ENCODE peak calls at places on chromosome 9, in eight cellular contexts. T is SK-N-SH, G is GM10248, Z is GM06990, W is Panc1, O is fibroblast of mammary gland, Y is endothelial cell, X is foreskin fibroblast. Q is an unnamed sample.

GRCh38 chr9:109463924-109464625 is 34.0 kb downstream of the PTPN3 start:
- DNase-seq in T (no peak), G (no peak), Z (no peak), W (no peak), O (peak; percentile 6), Y (no peak), X (no peak), Q (no peak)

GRCh38 chr9:117044241-117044640 is 357.1 kb downstream of the TRIM32 start:
- DNase-seq in T (peak; percentile 9), G (no peak), Z (no peak), W (no peak), O (no peak), Y (peak; percentile 3), X (no peak), Q (no peak)

GRCh38 chr9:94799578-94800264 is 73.2 kb downstream of the AOPEP start:
- DNase-seq in T (no peak), G (no peak), Z (no peak), W (no peak), O (peak; percentile 50), Y (no peak), X (no peak), Q (no peak)

GRCh38 chr9:80867731-80868130 is 821.6 kb downstream of the TLE1 start:
- DNase-seq in T (no peak), G (no peak), Z (no peak), W (no peak), O (peak; percentile 65), Y (no peak), X (peak; percentile 35), Q (no peak)

GRCh38 chr9:21550392-21550791 is 68.3 kb upstream of the IFNE start:
- DNase-seq in T (no peak), G (no peak), Z (no peak), W (no peak), O (no peak), Y (no peak), X (no peak), Q (no peak)

GRCh38 chr9:99833735-99834134 is 12.1 kb downstream of the NR4A3 start:
- DNase-seq in T (no peak), G (no peak), Z (no peak), W (no peak), O (no peak), Y (no peak), X (no peak), Q (no peak)

GRCh38 chr9:127388037-127388855 is 8.7 kb upstream of the SLC2A8 start:
- DNase-seq in T (no peak), G (peak; percentile 70), Z (peak; percentile 46), W (peak; percentile 53), O (peak; percentile 96), Y (no peak), X (peak; percentile 92), Q (peak; percentile 91)

GRCh38 chr9:126883636-126884035 is 23.2 kb downstream of the ZBTB34 start:
- DNase-seq in T (no peak), G (no peak), Z (no peak), W (no peak), O (no peak), Y (no peak), X (no peak), Q (no peak)

GRCh38 chr9:116842658-116843057 is 155.6 kb downstream of the TRIM32 start:
- DNase-seq in T (no peak), G (no peak), Z (no peak), W (no peak), O (no peak), Y (no peak), X (no peak), Q (peak; percentile 21)

GRCh38 chr9:86918556-86918955 is 28.8 kb downstream of the GAS1 start:
- DNase-seq in T (no peak), G (no peak), Z (no peak), W (no peak), O (no peak), Y (no peak), X (no peak), Q (no peak)

GRCh38 chr9:124835026-124835501 is 18.2 kb upstream of the WDR38 start:
- DNase-seq in T (peak; percentile 91), G (no peak), Z (no peak), W (no peak), O (peak; percentile 87), Y (no peak), X (no peak), Q (no peak)

GRCh38 chr9:136629879-136630661 is 32.6 kb upstream of the EGFL7 start:
- DNase-seq in T (peak; percentile 91), G (peak; percentile 81), Z (peak; percentile 57), W (no peak), O (peak; percentile 27), Y (peak; percentile 86), X (no peak), Q (peak; percentile 85)

GRCh38 chr9:7983361-7983974 is 183.9 kb upstream of the DMAC1 start:
- DNase-seq in T (no peak), G (no peak), Z (no peak), W (no peak), O (no peak), Y (no peak), X (no peak), Q (no peak)

GRCh38 chr9:89408628-89409101 is 89.2 kb downstream of the SEMA4D start:
- DNase-seq in T (no peak), G (no peak), Z (peak; percentile 44), W (no peak), O (no peak), Y (no peak), X (no peak), Q (no peak)

GRCh38 chr9:127392976-127393375 is 4.0 kb upstream of the SLC2A8 start:
- DNase-seq in T (no peak), G (no peak), Z (no peak), W (no peak), O (no peak), Y (no peak), X (no peak), Q (no peak)

GRCh38 chr9:38408719-38409118 is 15.5 kb downstream of the IGFBPL1 start:
- DNase-seq in T (no peak), G (no peak), Z (no peak), W (no peak), O (no peak), Y (no peak), X (no peak), Q (no peak)

GRCh38 chr9:116860509-116861120 is 173.5 kb downstream of the TRIM32 start:
- DNase-seq in T (peak; percentile 64), G (peak; percentile 51), Z (no peak), W (peak; percentile 32), O (peak; percentile 69), Y (peak; percentile 81), X (peak; percentile 14), Q (peak; percentile 69)

GRCh38 chr9:134975253-134975652 is 57.5 kb upstream of the FCN1 start:
- DNase-seq in T (no peak), G (no peak), Z (no peak), W (no peak), O (no peak), Y (no peak), X (no peak), Q (no peak)

GRCh38 chr9:133003071-133003461 is 24.6 kb downstream of the GFI1B start:
- DNase-seq in T (no peak), G (no peak), Z (no peak), W (no peak), O (no peak), Y (no peak), X (no peak), Q (no peak)

GRCh38 chr9:121328876-121329681 is 41.0 kb downstream of the STOM start:
- DNase-seq in T (no peak), G (no peak), Z (no peak), W (no peak), O (no peak), Y (no peak), X (no peak), Q (no peak)
- TF ChIP-seq CTCF in T (no peak), G (no peak), Z (no peak), W (no peak), O (no peak), Y (no peak), X (no peak), Q (no peak)

DNA sequence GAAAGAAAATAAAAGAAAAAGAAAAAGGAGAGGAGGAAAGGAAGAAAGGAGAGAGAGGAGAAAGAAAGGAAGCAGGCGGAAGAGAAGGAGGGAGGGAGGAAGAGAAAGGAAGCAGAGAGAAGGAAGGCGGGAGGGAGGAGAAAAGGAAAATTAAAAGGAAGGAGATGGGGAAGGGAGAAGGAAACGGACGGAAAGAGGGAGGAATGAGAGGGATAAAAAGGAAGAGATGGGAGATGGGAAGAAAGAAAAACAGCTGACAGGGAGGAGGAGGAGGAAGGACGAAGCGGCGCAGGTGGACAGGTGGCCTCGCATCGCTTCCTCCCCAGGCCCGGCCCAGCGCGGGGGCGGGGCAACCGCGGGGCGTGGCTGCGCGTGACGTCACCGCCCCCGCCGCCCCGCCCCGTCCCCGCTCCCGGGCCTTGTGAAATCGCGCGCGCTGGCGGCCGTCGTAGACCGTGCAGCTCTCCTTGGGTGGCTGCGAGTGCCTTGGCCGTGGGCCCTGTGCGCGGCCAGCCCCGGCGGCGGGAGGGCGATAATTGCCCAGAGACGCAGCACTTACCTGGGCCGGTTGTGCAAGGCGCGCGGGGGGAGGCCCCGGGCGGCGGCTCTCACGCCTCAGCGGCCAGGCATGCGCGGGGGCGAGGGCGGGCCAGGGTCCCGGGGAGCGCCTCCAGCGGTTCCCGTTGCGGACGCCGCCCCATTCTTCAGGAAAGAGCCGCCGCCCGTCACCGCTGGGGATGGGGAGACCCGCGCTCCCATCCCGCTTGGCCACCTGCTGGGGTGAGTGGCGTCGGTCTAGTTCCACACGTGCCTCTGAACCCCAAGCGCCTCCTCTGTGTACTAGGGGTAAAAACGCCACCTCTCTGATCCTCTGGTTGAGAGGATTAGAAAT is 49.6 kb upstream of the FOXE1 start:
- DNase-seq in T (peak; percentile 97), G (peak; percentile 92), Z (peak; percentile 75), W (no peak), O (peak; percentile 34), Y (peak; percentile 69), X (peak; percentile 24), Q (peak; percentile 88)
- TF ChIP-seq CTCF in T (no peak), G (no peak), Z (no peak), W (no peak), O (no peak), Y (no peak), X (no peak), Q (peak; percentile 29)

GRCh38 chr9:131981116-131981847 is 98.4 kb downstream of the MED27 start:
- DNase-seq in T (no peak), G (no peak), Z (no peak), W (no peak), O (peak; percentile 21), Y (no peak), X (no peak), Q (no peak)
- TF ChIP-seq CTCF in T (no peak), G (no peak), Z (no peak), W (no peak), O (no peak), Y (no peak), X (no peak), Q (no peak)

GRCh38 chr9:114678847-114679246 is 3.1 kb downstream of the TEX48 start:
- DNase-seq in T (no peak), G (no peak), Z (no peak), W (no peak), O (peak; percentile 35), Y (no peak), X (no peak), Q (no peak)

GRCh38 chr9:114674798-114675554 is 7.0 kb downstream of the TEX48 start:
- DNase-seq in T (no peak), G (no peak), Z (no peak), W (no peak), O (peak; percentile 55), Y (no peak), X (no peak), Q (no peak)

GRCh38 chr9:114677418-114677817 is 4.6 kb downstream of the TEX48 start:
- DNase-seq in T (no peak), G (no peak), Z (no peak), W (no peak), O (peak; percentile 100), Y (no peak), X (peak; percentile 99), Q (no peak)

GRCh38 chr9:114680266-114681011 is 1.6 kb downstream of the TEX48 start:
- DNase-seq in T (no peak), G (no peak), Z (no peak), W (no peak), O (peak; percentile 34), Y (no peak), X (peak; percentile 25), Q (no peak)

GRCh38 chr9:114678130-114678529 is 3.9 kb downstream of the TEX48 start:
- DNase-seq in T (no peak), G (no peak), Z (no peak), W (no peak), O (no peak), Y (no peak), X (no peak), Q (no peak)
- TF ChIP-seq CTCF in T (no peak), G (no peak), Z (no peak), W (no peak), O (no peak), Y (no peak), X (no peak), Q (no peak)

Q was measured in Caco-2.